ENCODE peak calls at places on chromosome 5, in ten cellular contexts. One of them, this sample, is unnamed.

GRCh38 chr5:100676807-100677631 is 141.8 kb downstream of the FAM174A start:
- DNase-seq in A549: no peak
- DNase-seq in tibial nerve: no peak
- DNase-seq in adrenal gland: no peak
- DNase-seq in lower lobe of right lung: no peak
- DNase-seq in choroid plexus epithelial cell: peak; percentile 61
- DNase-seq in foreskin fibroblast: peak; percentile 9
- DNase-seq in IMR-90: peak; percentile 44
- DNase-seq in lower leg skin: no peak
- DNase-seq in right lobe of liver: no peak
- DNase-seq in this sample: peak; percentile 35

GRCh38 chr5:180215738-180216630 is 7.0 kb upstream of the RASGEF1C start:
- DNase-seq in choroid plexus epithelial cell: no peak
- DNase-seq in lower lobe of right lung: no peak
- DNase-seq in A549: no peak
- DNase-seq in adrenal gland: no peak
- DNase-seq in right lobe of liver: no peak
- DNase-seq in foreskin fibroblast: no peak
- DNase-seq in lower leg skin: no peak
- DNase-seq in IMR-90: no peak
- DNase-seq in tibial nerve: no peak
- DNase-seq in this sample: no peak

GRCh38 chr5:62640437-62640836 is 61.8 kb downstream of the LRRC70 start:
- DNase-seq in choroid plexus epithelial cell: no peak
- DNase-seq in adrenal gland: no peak
- DNase-seq in IMR-90: no peak
- DNase-seq in A549: no peak
- DNase-seq in tibial nerve: no peak
- DNase-seq in lower lobe of right lung: no peak
- DNase-seq in right lobe of liver: no peak
- DNase-seq in foreskin fibroblast: no peak
- DNase-seq in lower leg skin: no peak
- DNase-seq in this sample: no peak

GRCh38 chr5:65623482-65623881 is 651 bp downstream of the TRIM23 start:
- DNase-seq in right lobe of liver: no peak
- DNase-seq in choroid plexus epithelial cell: peak; percentile 7
- DNase-seq in A549: no peak
- DNase-seq in lower leg skin: no peak
- DNase-seq in foreskin fibroblast: peak; percentile 2
- DNase-seq in lower lobe of right lung: no peak
- DNase-seq in tibial nerve: no peak
- DNase-seq in IMR-90: no peak
- DNase-seq in adrenal gland: no peak
- DNase-seq in this sample: no peak

GRCh38 chr5:84382363-84383295 is 2.1 kb downstream of the EDIL3 start:
- DNase-seq in tibial nerve: no peak
- DNase-seq in adrenal gland: peak; percentile 37
- DNase-seq in right lobe of liver: no peak
- DNase-seq in lower leg skin: peak; percentile 24
- DNase-seq in IMR-90: peak; percentile 53
- DNase-seq in choroid plexus epithelial cell: peak; percentile 65
- DNase-seq in foreskin fibroblast: peak; percentile 24
- DNase-seq in lower lobe of right lung: peak; percentile 51
- DNase-seq in A549: no peak
- DNase-seq in this sample: no peak

GRCh38 chr5:33641722-33642505 is 201.1 kb downstream of the TARS1 start:
- DNase-seq in lower leg skin: no peak
- DNase-seq in A549: no peak
- DNase-seq in tibial nerve: no peak
- DNase-seq in lower lobe of right lung: no peak
- DNase-seq in choroid plexus epithelial cell: peak; percentile 90
- DNase-seq in adrenal gland: no peak
- DNase-seq in right lobe of liver: no peak
- DNase-seq in foreskin fibroblast: no peak
- DNase-seq in IMR-90: peak; percentile 50
- DNase-seq in this sample: peak; percentile 75

GRCh38 chr5:57488308-57488955 is 5.8 kb upstream of the ACTBL2 start:
- DNase-seq in right lobe of liver: no peak
- DNase-seq in choroid plexus epithelial cell: peak; percentile 88
- DNase-seq in adrenal gland: peak; percentile 8
- DNase-seq in IMR-90: peak; percentile 86
- DNase-seq in lower leg skin: no peak
- DNase-seq in lower lobe of right lung: no peak
- DNase-seq in tibial nerve: no peak
- DNase-seq in foreskin fibroblast: peak; percentile 86
- DNase-seq in A549: no peak
- DNase-seq in this sample: peak; percentile 91

GRCh38 chr5:133274597-133274935 is 222.8 kb downstream of the HSPA4 start:
- DNase-seq in right lobe of liver: no peak
- DNase-seq in lower lobe of right lung: no peak
- DNase-seq in A549: no peak
- DNase-seq in adrenal gland: no peak
- DNase-seq in foreskin fibroblast: no peak
- DNase-seq in choroid plexus epithelial cell: no peak
- DNase-seq in IMR-90: no peak
- DNase-seq in lower leg skin: no peak
- DNase-seq in tibial nerve: no peak
- DNase-seq in this sample: peak; percentile 17

GRCh38 chr5:37665889-37666288 is 174.0 kb downstream of the GDNF start:
- DNase-seq in adrenal gland: peak; percentile 88
- DNase-seq in lower leg skin: no peak
- DNase-seq in tibial nerve: no peak
- DNase-seq in right lobe of liver: no peak
- DNase-seq in foreskin fibroblast: peak; percentile 43
- DNase-seq in lower lobe of right lung: peak; percentile 68
- DNase-seq in IMR-90: no peak
- DNase-seq in choroid plexus epithelial cell: no peak
- DNase-seq in A549: no peak
- DNase-seq in this sample: peak; percentile 31

GRCh38 chr5:59608745-59609144 is 284.8 kb downstream of the PDE4D start:
- DNase-seq in lower leg skin: no peak
- DNase-seq in right lobe of liver: no peak
- DNase-seq in adrenal gland: no peak
- DNase-seq in IMR-90: no peak
- DNase-seq in lower lobe of right lung: no peak
- DNase-seq in tibial nerve: no peak
- DNase-seq in foreskin fibroblast: peak; percentile 35
- DNase-seq in choroid plexus epithelial cell: peak; percentile 66
- DNase-seq in A549: no peak
- DNase-seq in this sample: no peak

GRCh38 chr5:15637345-15637744 is 137.4 kb downstream of the FBXL7 start:
- DNase-seq in tibial nerve: no peak
- DNase-seq in right lobe of liver: no peak
- DNase-seq in foreskin fibroblast: no peak
- DNase-seq in A549: no peak
- DNase-seq in choroid plexus epithelial cell: no peak
- DNase-seq in lower leg skin: no peak
- DNase-seq in adrenal gland: no peak
- DNase-seq in lower lobe of right lung: no peak
- DNase-seq in IMR-90: no peak
- DNase-seq in this sample: no peak

GRCh38 chr5:111241696-111242095 is 17.5 kb downstream of the CAMK4 start:
- DNase-seq in IMR-90: no peak
- DNase-seq in choroid plexus epithelial cell: no peak
- DNase-seq in lower lobe of right lung: no peak
- DNase-seq in lower leg skin: no peak
- DNase-seq in adrenal gland: no peak
- DNase-seq in tibial nerve: no peak
- DNase-seq in right lobe of liver: no peak
- DNase-seq in foreskin fibroblast: no peak
- DNase-seq in A549: no peak
- DNase-seq in this sample: no peak

GRCh38 chr5:1090538-1090937 is 21.3 kb downstream of the SLC12A7 start:
- DNase-seq in lower lobe of right lung: no peak
- DNase-seq in A549: no peak
- DNase-seq in IMR-90: peak; percentile 21
- DNase-seq in tibial nerve: no peak
- DNase-seq in right lobe of liver: no peak
- DNase-seq in foreskin fibroblast: peak; percentile 34
- DNase-seq in lower leg skin: no peak
- DNase-seq in adrenal gland: peak; percentile 66
- DNase-seq in choroid plexus epithelial cell: no peak
- DNase-seq in this sample: peak; percentile 15

GRCh38 chr5:173643964-173644363 is 27.5 kb upstream of the BOD1 start:
- DNase-seq in choroid plexus epithelial cell: peak; percentile 31
- DNase-seq in adrenal gland: no peak
- DNase-seq in A549: no peak
- DNase-seq in foreskin fibroblast: no peak
- DNase-seq in IMR-90: peak; percentile 10
- DNase-seq in tibial nerve: no peak
- DNase-seq in lower lobe of right lung: no peak
- DNase-seq in lower leg skin: no peak
- DNase-seq in right lobe of liver: no peak
- DNase-seq in this sample: no peak

GRCh38 chr5:57986746-57987145 is 473.1 kb downstream of the PLK2 start:
- DNase-seq in lower leg skin: no peak
- DNase-seq in right lobe of liver: no peak
- DNase-seq in choroid plexus epithelial cell: peak; percentile 16
- DNase-seq in foreskin fibroblast: peak; percentile 22
- DNase-seq in lower lobe of right lung: no peak
- DNase-seq in IMR-90: peak; percentile 34
- DNase-seq in A549: no peak
- DNase-seq in tibial nerve: no peak
- DNase-seq in adrenal gland: no peak
- DNase-seq in this sample: no peak

GRCh38 chr5:5751987-5752386 is 329.5 kb downstream of the ICE1 start:
- DNase-seq in lower lobe of right lung: no peak
- DNase-seq in tibial nerve: no peak
- DNase-seq in lower leg skin: no peak
- DNase-seq in foreskin fibroblast: no peak
- DNase-seq in IMR-90: no peak
- DNase-seq in adrenal gland: no peak
- DNase-seq in A549: no peak
- DNase-seq in right lobe of liver: no peak
- DNase-seq in choroid plexus epithelial cell: no peak
- DNase-seq in this sample: no peak

DNA sequence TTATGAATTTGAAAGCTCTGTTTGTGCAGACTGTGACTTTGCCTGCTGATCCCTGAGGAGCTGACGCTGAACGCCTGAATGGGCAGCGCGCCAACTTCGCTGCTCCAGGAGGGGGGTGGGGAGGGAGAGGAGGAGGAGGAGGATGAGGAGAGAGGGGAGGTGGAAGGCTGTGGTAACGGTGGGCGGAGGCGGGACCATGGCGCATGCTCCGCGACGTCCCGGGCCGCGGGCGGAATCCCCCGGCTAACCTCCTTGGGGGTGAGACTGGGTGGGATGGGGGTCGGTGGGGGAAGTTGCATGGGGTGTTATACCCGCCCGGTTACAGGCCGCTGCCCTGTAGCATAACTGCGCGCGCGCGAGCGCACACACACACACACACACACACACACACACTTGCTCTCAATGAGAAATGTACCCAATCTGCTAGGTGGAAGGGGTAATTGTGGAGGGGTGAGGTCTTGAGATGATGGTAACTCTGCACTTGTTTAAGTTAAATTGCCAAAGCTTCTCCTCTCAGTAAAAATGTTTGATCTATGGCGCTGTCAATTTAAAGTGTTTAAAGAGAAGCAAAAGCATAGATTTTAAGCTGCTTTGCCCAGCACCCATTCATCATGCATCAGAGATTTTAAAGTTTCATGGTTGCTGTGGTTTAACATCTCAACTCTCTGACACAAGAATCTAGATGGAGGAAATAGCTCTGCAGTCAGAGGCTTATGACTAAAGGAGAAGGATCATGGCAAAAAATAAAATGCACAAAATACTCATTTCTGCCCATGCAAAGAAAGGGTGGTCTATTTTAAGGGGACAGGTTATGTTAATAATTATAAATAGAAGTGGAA is 76.6 kb upstream of the TBCA start:
- DNase-seq in adrenal gland: peak; percentile 53
- DNase-seq in lower lobe of right lung: no peak
- DNase-seq in choroid plexus epithelial cell: peak; percentile 79
- DNase-seq in IMR-90: peak; percentile 78
- DNase-seq in lower leg skin: no peak
- DNase-seq in A549: peak; percentile 53
- DNase-seq in tibial nerve: no peak
- DNase-seq in right lobe of liver: peak; percentile 77
- DNase-seq in foreskin fibroblast: peak; percentile 84
- DNase-seq in this sample: peak; percentile 38
- H3K4me3 ChIP-seq in adrenal gland: no peak overlapping the region
- H3K4me3 ChIP-seq in lower lobe of right lung: peak overlapping the region; percentile 62
- H3K4me3 ChIP-seq in choroid plexus epithelial cell: peak overlapping the region; percentile 71
- H3K4me3 ChIP-seq in IMR-90: peak overlapping the region; percentile 62
- H3K4me3 ChIP-seq in lower leg skin: peak overlapping the region; percentile 19
- H3K4me3 ChIP-seq in A549: peak overlapping the region; percentile 37
- H3K4me3 ChIP-seq in tibial nerve: peak overlapping the region; percentile 75
- H3K4me3 ChIP-seq in right lobe of liver: peak overlapping the region; percentile 42
- H3K4me3 ChIP-seq in foreskin fibroblast: peak overlapping the region; percentile 38
- H3K4me3 ChIP-seq in this sample: peak overlapping the region; percentile 61

DNA sequence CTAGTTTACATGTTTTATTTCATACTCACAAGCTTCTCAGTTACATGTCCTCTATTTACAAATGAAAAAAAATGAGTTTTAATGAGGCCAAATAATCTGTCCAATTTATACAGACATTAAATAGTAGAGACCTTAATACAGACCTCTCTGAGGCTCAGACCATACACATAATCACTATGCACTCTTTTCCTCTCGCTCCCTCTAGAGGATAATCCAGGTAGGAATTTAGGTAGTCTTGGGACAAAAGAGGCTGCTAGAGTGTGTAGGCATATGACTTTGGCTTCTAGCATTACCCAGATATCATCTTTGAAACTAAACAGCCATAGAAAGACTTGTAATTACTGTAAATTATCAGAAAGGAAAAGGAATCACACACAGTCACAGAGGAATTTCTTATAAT is 444.7 kb downstream of the HINT1 start:
- DNase-seq in tibial nerve: no peak
- DNase-seq in A549: peak; percentile 23
- DNase-seq in choroid plexus epithelial cell: peak; percentile 81
- DNase-seq in lower leg skin: no peak
- DNase-seq in adrenal gland: no peak
- DNase-seq in right lobe of liver: no peak
- DNase-seq in IMR-90: no peak
- DNase-seq in lower lobe of right lung: no peak
- DNase-seq in foreskin fibroblast: peak; percentile 7
- DNase-seq in this sample: peak; percentile 48
- TF ChIP-seq CTCF in tibial nerve: no peak
- TF ChIP-seq CTCF in A549: peak; percentile 62
- TF ChIP-seq CTCF in choroid plexus epithelial cell: peak; percentile 85
- TF ChIP-seq CTCF in lower leg skin: no peak
- TF ChIP-seq CTCF in adrenal gland: peak; percentile 24
- TF ChIP-seq CTCF in right lobe of liver: peak; percentile 17
- TF ChIP-seq CTCF in IMR-90: no peak
- TF ChIP-seq CTCF in lower lobe of right lung: peak; percentile 29
- TF ChIP-seq CTCF in foreskin fibroblast: peak; percentile 40
- TF ChIP-seq CTCF in this sample: peak; percentile 61

GRCh38 chr5:9545301-9545958 is 445 bp downstream of the SEMA5A start:
- DNase-seq in tibial nerve: peak; percentile 19
- DNase-seq in lower lobe of right lung: peak; percentile 49
- DNase-seq in choroid plexus epithelial cell: no peak
- DNase-seq in lower leg skin: peak; percentile 27
- DNase-seq in adrenal gland: no peak
- DNase-seq in A549: no peak
- DNase-seq in foreskin fibroblast: peak; percentile 27
- DNase-seq in right lobe of liver: no peak
- DNase-seq in IMR-90: no peak
- DNase-seq in this sample: no peak
- H3K4me3 ChIP-seq in tibial nerve: peak overlapping the region; percentile 74
- H3K4me3 ChIP-seq in lower lobe of right lung: peak overlapping the region; percentile 71
- H3K4me3 ChIP-seq in choroid plexus epithelial cell: peak overlapping the region; percentile 86
- H3K4me3 ChIP-seq in lower leg skin: peak overlapping the region; percentile 52
- H3K4me3 ChIP-seq in adrenal gland: peak overlapping the region; percentile 42
- H3K4me3 ChIP-seq in A549: peak overlapping the region; percentile 47
- H3K4me3 ChIP-seq in foreskin fibroblast: peak overlapping the region; percentile 89
- H3K4me3 ChIP-seq in right lobe of liver: peak overlapping the region; percentile 51
- H3K4me3 ChIP-seq in IMR-90: peak overlapping the region; percentile 73
- H3K4me3 ChIP-seq in this sample: peak overlapping the region; percentile 87

GRCh38 chr5:132221781-132222648 is 5.6 kb downstream of the P4HA2 start:
- DNase-seq in lower lobe of right lung: no peak
- DNase-seq in lower leg skin: no peak
- DNase-seq in adrenal gland: no peak
- DNase-seq in right lobe of liver: no peak
- DNase-seq in choroid plexus epithelial cell: peak; percentile 84
- DNase-seq in A549: no peak
- DNase-seq in tibial nerve: peak; percentile 45
- DNase-seq in foreskin fibroblast: peak; percentile 91
- DNase-seq in IMR-90: peak; percentile 87
- DNase-seq in this sample: peak; percentile 87
- TF ChIP-seq CTCF in lower lobe of right lung: no peak
- TF ChIP-seq CTCF in lower leg skin: no peak
- TF ChIP-seq CTCF in adrenal gland: no peak
- TF ChIP-seq CTCF in right lobe of liver: no peak
- TF ChIP-seq CTCF in choroid plexus epithelial cell: peak; percentile 5
- TF ChIP-seq CTCF in A549: no peak
- TF ChIP-seq CTCF in tibial nerve: no peak
- TF ChIP-seq CTCF in foreskin fibroblast: peak; percentile 17
- TF ChIP-seq CTCF in IMR-90: peak; percentile 30
- TF ChIP-seq CTCF in this sample: peak; percentile 22

This sample was measured in fibroblast of villous mesenchyme.